ENCODE peak calls at places on chromosomes 1 and 21, in seven cellular contexts. E is cardiac muscle cell, Z is body of pancreas, C is tibial artery, J is stomach, V is fibroblast of lung, Y is IMR-90. H is an unnamed sample.
A peak's percentile ranks its signal among the peaks of the same experiment; 100 is the strongest.

GRCh38 chr1:178241057-178241456 is 147.2 kb downstream of the RASAL2 start:
- DNase-seq in Y (peak; percentile 77), V (peak; percentile 74), J (no peak), E (no peak), Z (no peak), C (no peak), H (no peak)

GRCh38 chr1:33634806-33635205 is 162.4 kb downstream of the ZSCAN20 start:
- DNase-seq in E (peak; percentile 62), Z (peak; percentile 41), C (no peak), J (peak; percentile 56), Y (peak; percentile 7), V (peak; percentile 15), H (no peak)

GRCh38 chr1:201711101-201711597 is 117.8 kb upstream of the IPO9 start:
- DNase-seq in J (no peak), Y (no peak), C (peak; percentile 80), Z (no peak), V (peak; percentile 30), E (no peak), H (no peak)

GRCh38 chr1:99170516-99170915 is 93.8 kb upstream of the PLPPR4 start:
- DNase-seq in J (no peak), E (no peak), C (no peak), Z (no peak), Y (peak; percentile 66), V (peak; percentile 69), H (no peak)

GRCh38 chr1:151512326-151512725 is 1.1 kb downstream of the CGN start:
- DNase-seq in Y (no peak), V (no peak), J (no peak), C (no peak), E (no peak), Z (no peak), H (no peak)

GRCh38 chr1:216855810-216856209 is 132.6 kb upstream of the ESRRG start:
- DNase-seq in C (no peak), V (no peak), Z (no peak), E (no peak), J (no peak), Y (no peak), H (no peak)

GRCh38 chr1:239250353-239251035 is 135.9 kb upstream of the CHRM3 start:
- DNase-seq in V (peak; percentile 16), E (peak; percentile 1), Y (no peak), Z (peak; percentile 59), J (peak; percentile 34), C (no peak), H (no peak)

GRCh38 chr1:233983811-233984210 is 79.3 kb downstream of the SLC35F3 start:
- DNase-seq in E (no peak), Y (no peak), Z (no peak), J (no peak), V (no peak), C (no peak), H (no peak)

GRCh38 chr1:47985001-47985400 is 12.2 kb downstream of the TRABD2B start:
- DNase-seq in J (no peak), Z (no peak), Y (no peak), E (no peak), V (no peak), C (no peak), H (no peak)

GRCh38 chr1:202227273-202227672 is 33.7 kb downstream of the LGR6 start:
- DNase-seq in Y (no peak), E (no peak), Z (no peak), V (no peak), C (no peak), J (no peak), H (no peak)

GRCh38 chr1:66732407-66733166 is 19.7 kb upstream of the DYNLT5 start:
- DNase-seq in J (no peak), Z (no peak), Y (peak; percentile 26), V (no peak), E (no peak), C (no peak), H (no peak)

GRCh38 chr1:206734499-206735142 is 36.0 kb upstream of the IL19 start:
- DNase-seq in E (peak; percentile 44), V (no peak), C (no peak), J (peak; percentile 60), Y (peak; percentile 37), Z (peak; percentile 52), H (no peak)

GRCh38 chr1:160954158-160955104 is at the start of gene ITLN2:
- DNase-seq in E (peak; percentile 68), Z (peak; percentile 46), Y (peak; percentile 14), J (peak; percentile 49), V (peak; percentile 14), C (no peak), H (no peak)

GRCh38 chr1:109926662-109927300 is 16.1 kb downstream of the CSF1 start:
- DNase-seq in Y (peak; percentile 91), V (peak; percentile 74), E (no peak), J (peak; percentile 25), Z (no peak), C (no peak), H (no peak)

GRCh38 chr1:209107535-209107934 is 476.0 kb upstream of the CAMK1G start:
- DNase-seq in Z (no peak), E (no peak), C (no peak), Y (no peak), V (no peak), J (no peak), H (no peak)

GRCh38 chr1:19988269-19989006 is 9.0 kb upstream of the PLA2G2A start:
- DNase-seq in E (no peak), Y (no peak), C (no peak), V (peak; percentile 2), Z (no peak), J (no peak), H (no peak)

GRCh38 chr1:178513278-178513983 is 522 bp downstream of the TEX35 start:
- DNase-seq in C (no peak), Y (peak; percentile 17), J (peak; percentile 53), Z (no peak), V (peak; percentile 20), E (peak; percentile 30), H (no peak)

GRCh38 chr1:54273092-54273836 is 73.3 kb downstream of the MRPL37 start:
- DNase-seq in Y (peak; percentile 93), C (peak; percentile 97), J (peak; percentile 87), V (peak; percentile 92), Z (peak; percentile 76), E (no peak), H (peak; percentile 90)

GRCh38 chr1:110198746-110199145 is 11.4 kb upstream of the KCNC4 start:
- DNase-seq in V (no peak), Y (no peak), Z (no peak), E (no peak), J (no peak), C (no peak), H (no peak)

DNA sequence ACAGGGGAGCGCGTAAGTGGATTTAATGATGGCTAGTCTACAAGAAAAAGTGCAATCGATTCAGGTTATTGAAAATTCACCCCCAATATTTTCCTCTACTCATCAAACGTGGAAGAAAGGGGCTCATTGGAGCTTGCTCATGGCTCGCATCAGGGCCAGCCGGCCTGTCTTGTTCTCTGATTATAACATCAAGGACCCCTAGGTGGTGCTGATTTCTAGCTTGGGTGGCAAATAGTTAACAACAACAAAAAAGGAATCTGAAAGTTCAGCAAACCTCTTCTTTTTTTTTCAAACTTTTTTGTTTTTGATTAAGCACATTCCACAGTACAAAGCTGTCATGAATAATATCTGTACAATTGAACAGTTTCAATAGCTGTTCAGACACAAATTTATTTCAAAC is 35.8 kb upstream of the SOD1 start:
- DNase-seq in Y (no peak), Z (no peak), E (no peak), C (no peak), J (no peak), V (no peak), H (peak; percentile 12)
- TF ChIP-seq CTCF in Y (no peak), Z (no peak), E (no peak), C (no peak), J (no peak), V (no peak), H (peak; percentile 54)

GRCh38 chr21:16851054-16851453 is 661.8 kb upstream of the CXADR start:
- DNase-seq in Z (no peak), Y (no peak), J (no peak), V (no peak), C (no peak), E (no peak), H (no peak)

DNA sequence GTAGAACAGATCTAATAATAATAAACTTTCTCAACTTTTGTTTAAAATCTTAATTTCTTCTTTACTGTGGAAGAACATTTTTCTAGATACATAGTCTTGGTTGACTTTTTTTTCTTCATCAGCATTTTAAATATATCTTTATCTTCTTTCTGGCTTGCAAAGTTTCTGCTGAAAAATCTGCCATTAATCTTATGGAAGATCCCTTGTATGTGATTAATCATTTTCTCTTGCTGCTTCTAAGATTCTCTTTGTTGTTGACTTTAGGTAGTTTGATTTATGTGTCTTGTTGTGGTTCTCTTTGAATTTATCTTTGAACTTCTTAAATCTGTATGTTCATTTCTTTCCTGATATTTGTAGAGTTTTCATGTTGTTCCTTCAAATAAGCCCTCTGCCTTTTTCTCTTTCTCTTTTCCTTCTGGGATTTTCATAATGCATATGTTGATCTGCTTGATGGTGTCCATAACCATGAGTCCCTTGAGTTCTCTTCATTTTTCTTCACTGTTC is 657.6 kb upstream of the CXADR start:
- DNase-seq in E (no peak), C (no peak), J (no peak), Y (no peak), Z (no peak), V (no peak), H (no peak)
- H3K4me3 ChIP-seq in E (no peak overlapping the region), C (no peak overlapping the region), J (no peak overlapping the region), Y (no peak overlapping the region), Z (no peak overlapping the region), V (no peak overlapping the region), H (no peak overlapping the region)

DNA sequence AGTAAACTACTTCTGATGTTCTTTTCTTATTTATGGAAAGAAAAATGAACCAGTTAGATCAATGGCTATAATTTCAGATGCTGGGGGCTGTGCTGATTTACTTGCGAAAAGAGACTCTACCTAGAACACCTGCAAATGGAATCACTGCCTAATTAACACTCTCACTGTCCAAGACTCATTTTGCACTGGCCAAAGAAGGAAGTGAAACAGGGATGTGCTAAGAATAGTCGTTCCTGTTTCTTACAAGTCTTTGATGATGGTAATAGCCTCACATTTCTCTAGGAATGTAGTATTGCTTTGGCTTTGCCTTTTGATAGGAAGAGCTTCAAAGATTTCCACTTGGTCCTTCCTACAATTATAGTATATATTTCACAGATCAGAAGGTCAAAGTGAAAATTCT is 12.7 kb upstream of the TSNAX start:
- DNase-seq in Z (no peak), J (no peak), E (no peak), Y (no peak), V (no peak), C (no peak), H (no peak)
- TF ChIP-seq CTCF in Z (no peak), J (no peak), E (no peak), Y (no peak), V (no peak), C (no peak), H (no peak)

GRCh38 chr1:31201871-31202270 is 37.8 kb downstream of the NKAIN1 start:
- DNase-seq in E (no peak), Y (no peak), C (no peak), J (no peak), Z (no peak), V (no peak), H (no peak)

GRCh38 chr1:31198150-31198549 is 41.5 kb downstream of the NKAIN1 start:
- DNase-seq in C (no peak), Z (no peak), E (no peak), Y (no peak), V (peak; percentile 11), J (no peak), H (no peak)

GRCh38 chr1:31198591-31198990 is 41.1 kb downstream of the NKAIN1 start:
- DNase-seq in E (no peak), Z (no peak), J (no peak), V (no peak), C (no peak), Y (no peak), H (no peak)

GRCh38 chr1:31199924-31200323 is 39.8 kb downstream of the NKAIN1 start:
- DNase-seq in E (no peak), Z (no peak), V (no peak), Y (no peak), J (no peak), C (no peak), H (no peak)

GRCh38 chr1:31199301-31199790 is 40.3 kb downstream of the NKAIN1 start:
- DNase-seq in V (no peak), C (no peak), Z (no peak), Y (no peak), J (no peak), E (no peak), H (no peak)
- H3K4me3 ChIP-seq in V (no peak overlapping the region), C (no peak overlapping the region), Z (no peak overlapping the region), Y (no peak overlapping the region), J (no peak overlapping the region), E (no peak overlapping the region), H (no peak overlapping the region)